ENCODE peak calls at places on chromosomes 4 and X, in eight cellular contexts. U is right cardiac atrium, V is uterus, B is heart left ventricle, X is PC-3, W is HCT116, J is osteoblast, A is dorsolateral prefrontal cortex. N is an unnamed sample.

GRCh38 chrX:119784747-119785446 is 6.5 kb downstream of the RPL39 start:
- DNase-seq in J (peak; percentile 53), A (no peak), V (no peak), X (peak; percentile 34), B (no peak), U (no peak), W (no peak), N (peak; percentile 25)

GRCh38 chr4:152063301-152064235 is 302.8 kb upstream of the GATB start:
- DNase-seq in B (no peak), A (no peak), J (no peak), X (peak; percentile 60), W (no peak), V (no peak), U (peak; percentile 53), N (peak; percentile 37)

GRCh38 chrX:129632443-129632842 is 22.3 kb downstream of the APLN start:
- DNase-seq in B (no peak), J (no peak), A (no peak), U (no peak), W (no peak), V (no peak), X (no peak), N (no peak)

GRCh38 chrX:120021927-120022326 is 55.6 kb downstream of the RHOXF2B start:
- DNase-seq in J (no peak), U (no peak), V (no peak), B (no peak), A (no peak), W (no peak), X (no peak), N (no peak)

GRCh38 chr4:186078977-186079697 is 10.2 kb downstream of the TLR3 start:
- DNase-seq in U (no peak), W (no peak), J (no peak), V (no peak), A (no peak), X (peak; percentile 27), B (no peak), N (no peak)

GRCh38 chr4:104901438-104901837 is 245.2 kb upstream of the TET2 start:
- DNase-seq in V (no peak), U (peak; percentile 37), A (peak; percentile 64), J (no peak), X (no peak), W (peak; percentile 3), B (no peak), N (no peak)

GRCh38 chr4:168019921-168020320 is 72.4 kb upstream of the ANXA10 start:
- DNase-seq in V (no peak), B (no peak), J (no peak), U (no peak), A (no peak), X (no peak), W (no peak), N (no peak)

GRCh38 chr4:72326692-72327632 is 242.1 kb downstream of the ADAMTS3 start:
- DNase-seq in U (no peak), A (no peak), V (no peak), X (peak; percentile 83), J (no peak), W (peak; percentile 8), B (no peak), N (no peak)

GRCh38 chrX:150548684-150549083 is 19.7 kb upstream of the MTM1 start:
- DNase-seq in X (peak; percentile 66), J (no peak), V (no peak), U (no peak), W (no peak), B (no peak), A (no peak), N (no peak)

GRCh38 chr4:167578906-167579305 is 344.6 kb upstream of the SPOCK3 start:
- DNase-seq in J (no peak), X (peak; percentile 29), B (no peak), U (no peak), W (peak; percentile 13), A (no peak), V (no peak), N (no peak)

GRCh38 chr4:186116698-186117097 is 12.2 kb downstream of the FAM149A start:
- DNase-seq in X (no peak), U (no peak), A (no peak), B (no peak), J (no peak), V (no peak), W (no peak), N (no peak)

DNA sequence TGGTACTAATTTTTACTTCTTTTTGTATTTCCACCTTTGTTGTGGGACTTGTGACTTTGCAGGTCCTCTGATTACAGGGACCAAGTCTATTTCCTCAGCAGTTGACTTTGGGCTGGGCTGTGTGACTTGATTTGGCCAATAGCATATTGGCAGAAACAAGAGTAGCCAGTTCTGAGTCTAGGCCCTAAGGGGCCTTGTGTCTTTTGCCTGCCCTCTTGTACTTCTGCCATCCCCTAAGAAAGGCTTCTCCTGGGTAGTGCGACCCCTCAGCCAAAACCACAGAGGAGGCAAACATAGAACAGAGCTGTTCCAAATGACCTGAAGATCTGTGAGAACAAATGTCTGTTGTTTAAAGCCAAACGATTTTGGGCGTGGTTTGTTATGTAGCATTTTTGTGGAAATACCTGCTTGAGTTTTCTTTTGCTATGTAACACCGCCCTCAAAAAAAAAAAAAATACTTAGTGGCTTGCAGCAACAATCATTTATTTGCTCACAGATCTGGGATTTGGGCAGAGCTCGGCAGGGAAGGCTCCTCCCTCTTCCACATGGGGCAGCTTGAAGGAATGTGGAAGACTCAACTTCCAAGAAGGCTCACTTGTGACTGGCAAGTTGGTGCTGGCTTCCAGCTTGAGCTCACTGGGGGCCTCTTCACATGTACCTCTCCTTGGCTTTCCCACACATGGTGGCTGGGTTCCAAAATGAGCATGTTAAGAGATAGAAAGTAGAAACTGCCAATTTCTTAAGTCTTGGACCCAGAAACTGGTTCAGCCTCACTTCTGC is 423.0 kb upstream of the CNKSR2 start:
- DNase-seq in U (no peak), A (no peak), B (no peak), W (no peak), J (no peak), V (no peak), X (peak; percentile 37), N (no peak)
- H3K27me3 ChIP-seq in U (no peaks in the 10 kb centered on the region), A (no peaks in the 10 kb centered on the region), B (no peaks in the 10 kb centered on the region), W (no peaks in the 10 kb centered on the region), J (no peaks in the 10 kb centered on the region), V (no peaks in the 10 kb centered on the region), X (no peaks in the 10 kb centered on the region), N (no peaks in the 10 kb centered on the region)

GRCh38 chr4:25427871-25428270 is 50.8 kb downstream of the ANAPC4 start:
- DNase-seq in V (no peak), B (no peak), W (no peak), X (no peak), A (no peak), J (no peak), U (no peak), N (no peak)

GRCh38 chr4:25423548-25423947 is 46.5 kb downstream of the ANAPC4 start:
- DNase-seq in V (no peak), B (no peak), U (no peak), J (peak; percentile 37), W (no peak), X (no peak), A (no peak), N (no peak)

GRCh38 chr4:25421819-25422511 is 44.9 kb downstream of the ANAPC4 start:
- DNase-seq in U (no peak), V (no peak), B (no peak), A (no peak), X (no peak), W (no peak), J (no peak), N (no peak)

GRCh38 chr4:25425361-25425760 is 48.3 kb downstream of the ANAPC4 start:
- DNase-seq in V (no peak), U (no peak), J (no peak), A (no peak), B (no peak), X (no peak), W (no peak), N (no peak)

GRCh38 chr4:25424539-25425228 is 47.6 kb downstream of the ANAPC4 start:
- DNase-seq in A (no peak), J (no peak), U (peak; percentile 80), X (no peak), W (no peak), V (peak; percentile 28), B (peak; percentile 66), N (no peak)
- H3K27ac ChIP-seq in A (no peak overlapping the region), J (no peak overlapping the region), U (no peak overlapping the region), X (no peak overlapping the region), W (no peak overlapping the region), V (peak overlapping the region; percentile 35), B (no peak overlapping the region), N (no peak overlapping the region)

GRCh38 chr4:3767569-3768288 is 1.5 kb downstream of the ADRA2C start:
- DNase-seq in B (no peak), X (no peak), A (no peak), J (no peak), U (no peak), W (no peak), V (no peak), N (no peak)
- H3K27me3 ChIP-seq in B (peaks cover 14% of the 10 kb centered on the region), X (peaks cover 20% of the 10 kb centered on the region), A (no peaks in the 10 kb centered on the region), J (peaks cover 44% of the 10 kb centered on the region), U (no peaks in the 10 kb centered on the region), W (no peaks in the 10 kb centered on the region), V (no peaks in the 10 kb centered on the region), N (no peaks in the 10 kb centered on the region)

DNA sequence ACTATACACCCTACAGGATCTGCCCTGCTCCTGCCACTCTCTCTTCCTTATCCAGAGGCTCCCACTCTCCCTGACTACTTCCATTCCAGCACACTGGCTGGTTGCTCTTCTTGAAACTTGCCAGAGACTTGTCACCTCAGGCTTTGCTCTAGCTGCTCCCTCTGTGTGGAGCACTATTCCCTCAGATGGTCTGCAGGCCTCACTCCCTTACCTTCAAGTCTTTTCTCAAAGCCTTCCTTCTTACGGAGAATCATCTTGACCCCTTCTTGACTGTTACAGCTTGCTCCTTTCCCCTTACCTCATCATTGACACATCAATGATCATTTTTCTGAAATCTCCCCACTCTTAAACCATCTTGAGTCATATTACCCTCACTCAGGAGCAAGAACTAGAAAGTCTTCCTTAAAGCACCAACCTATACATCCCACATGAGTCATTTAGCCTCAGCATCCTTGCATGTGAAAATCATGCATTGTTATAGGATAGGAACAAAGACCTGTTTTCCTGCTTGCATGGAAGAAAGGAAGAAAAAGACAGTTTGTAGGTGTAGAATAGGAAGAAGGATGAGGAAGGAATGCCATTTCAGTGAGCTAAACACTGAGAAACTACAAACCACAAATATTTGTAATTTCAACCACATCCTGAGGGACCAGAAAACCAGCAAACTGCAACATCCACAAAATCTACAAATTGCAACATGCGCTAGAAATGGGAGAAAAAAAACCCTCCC is 55.7 kb downstream of the ANTXR2 start:
- DNase-seq in U (no peak), J (peak; percentile 55), V (no peak), A (no peak), W (no peak), B (no peak), X (peak; percentile 91), N (no peak)
- H3K27ac ChIP-seq in U (no peak overlapping the region), J (peak overlapping the region; percentile 96), V (peak overlapping the region; percentile 86), A (no peak overlapping the region), W (no peak overlapping the region), B (no peak overlapping the region), X (peak overlapping the region; percentile 96), N (peak overlapping the region; percentile 42)